ENCODE peak calls at places on chromosomes 4 and X, in seven cellular contexts. D, E, U, G, Q, J and F are unnamed samples.

GRCh38 chr4:40630335-40631021 is 814 bp upstream of the RBM47 start:
- DNase-seq in Q (peak), G (no peak), E (no peak), D (peak), J (peak), U (no peak), F (no peak)

GRCh38 chr4:158754385-158755180 is 14.2 kb upstream of the FNIP2 start:
- DNase-seq in U (no peak), G (no peak), D (no peak), Q (no peak), E (no peak), J (no peak), F (no peak)

GRCh38 chrX:65451663-65452062 is 82.9 kb downstream of the LAS1L start:
- DNase-seq in Q (peak), E (peak), D (no peak), J (no peak), U (no peak), G (no peak), F (peak)

GRCh38 chrX:129738466-129739308 is at the start of gene XPNPEP2:
- DNase-seq in G (no peak), E (no peak), U (no peak), J (no peak), Q (peak), D (no peak), F (peak)

GRCh38 chrX:19303216-19303880 is 40.4 kb upstream of the PDHA1 start:
- DNase-seq in J (peak), U (no peak), D (no peak), G (no peak), Q (no peak), E (no peak), F (peak)

GRCh38 chr4:137510866-137511265 is 21.4 kb downstream of the PCDH18 start:
- DNase-seq in J (no peak), G (no peak), U (no peak), D (no peak), Q (no peak), E (no peak), F (peak)

GRCh38 chr4:3347871-3348270 is 55.0 kb downstream of the RGS12 start:
- DNase-seq in G (no peak), E (no peak), U (no peak), D (no peak), J (no peak), Q (no peak), F (no peak)

GRCh38 chrX:41082783-41083182 is 2.5 kb upstream of the USP9X start:
- DNase-seq in J (no peak), U (no peak), E (no peak), D (no peak), Q (no peak), G (no peak), F (no peak)

GRCh38 chr4:61520688-61521160 is 320.6 kb downstream of the ADGRL3 start:
- DNase-seq in G (no peak), E (no peak), U (no peak), Q (no peak), D (no peak), J (no peak), F (no peak)

GRCh38 chrX:46620505-46620904 is 46.9 kb downstream of the CHST7 start:
- DNase-seq in D (no peak), U (no peak), Q (no peak), E (no peak), J (no peak), G (no peak), F (no peak)

GRCh38 chr4:5812506-5813229 is 80.2 kb downstream of the CRMP1 start:
- DNase-seq in G (no peak), Q (peak), D (no peak), E (peak), J (no peak), U (no peak), F (peak)

GRCh38 chr4:183968502-183968901 is 63.4 kb downstream of the STOX2 start:
- DNase-seq in Q (peak), D (no peak), U (no peak), E (no peak), J (no peak), G (no peak), F (no peak)

GRCh38 chr4:183968931-183969330 is 63.8 kb downstream of the STOX2 start:
- DNase-seq in Q (no peak), E (no peak), D (no peak), U (no peak), J (no peak), G (no peak), F (no peak)

GRCh38 chr4:183969596-183969995 is 64.5 kb downstream of the STOX2 start:
- DNase-seq in J (no peak), D (no peak), G (no peak), U (no peak), E (no peak), Q (no peak), F (no peak)

GRCh38 chr4:183962413-183962812 is 57.3 kb downstream of the STOX2 start:
- DNase-seq in U (no peak), J (no peak), E (no peak), G (no peak), Q (no peak), D (no peak), F (no peak)

GRCh38 chr4:183966371-183966770 is 61.3 kb downstream of the STOX2 start:
- DNase-seq in U (no peak), E (no peak), D (no peak), G (no peak), J (no peak), Q (no peak), F (no peak)
- H3K27ac ChIP-seq in U (no peak), E (no peak), D (no peak), G (no peak), J (no peak), Q (no peak), F (no peak)

DNA sequence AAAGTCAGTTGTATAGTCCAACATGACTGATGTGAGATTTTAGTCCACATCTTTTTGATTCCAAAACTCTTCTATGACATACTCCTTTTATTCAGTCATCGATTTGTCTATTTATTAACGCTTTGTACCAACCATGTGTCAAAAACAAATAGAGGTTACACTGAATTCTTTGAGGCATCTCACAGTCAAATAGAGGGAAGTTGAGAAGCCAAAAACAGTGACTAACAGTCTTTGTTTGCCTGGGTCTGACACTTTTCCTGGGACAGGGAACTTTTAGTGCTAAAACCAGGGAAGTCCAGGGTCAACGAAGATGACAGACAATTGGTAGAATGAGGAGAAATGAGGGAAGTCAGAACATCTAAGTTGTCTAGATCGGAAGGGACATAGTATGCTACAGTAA is 169.9 kb upstream of the HS3ST1 start:
- DNase-seq in Q (no peak), U (no peak), E (no peak), J (no peak), D (no peak), G (no peak), F (no peak)
- H3K27ac ChIP-seq in Q (no peak), U (no peak), E (no peak), J (no peak), D (no peak), G (no peak), F (no peak)

DNA sequence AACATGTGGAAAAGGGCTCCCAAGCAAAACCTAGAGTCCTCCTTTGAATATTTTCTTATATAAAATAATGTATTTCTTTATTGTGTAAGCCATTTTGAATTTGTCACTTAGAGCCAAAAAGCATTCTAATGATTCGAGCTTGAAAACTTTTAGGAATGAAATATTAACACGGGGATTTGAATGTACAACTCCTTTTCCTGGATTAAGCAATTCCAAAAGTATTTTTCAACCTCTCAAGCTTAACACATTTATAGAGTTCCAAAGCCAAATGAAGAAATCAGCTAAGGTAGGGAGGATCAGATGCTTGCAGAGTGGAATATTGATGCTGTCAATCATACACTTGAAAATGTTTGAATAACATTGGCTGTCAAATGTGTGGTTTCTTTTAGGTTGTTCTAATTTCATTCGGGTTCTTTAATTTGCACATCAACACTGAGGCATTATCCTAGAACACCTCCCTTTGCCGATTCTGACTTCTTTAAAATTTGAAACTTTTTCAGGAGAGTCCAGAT is 67.2 kb upstream of the ETNPPL start:
- DNase-seq in J (no peak), E (no peak), Q (no peak), U (no peak), D (no peak), G (no peak), F (no peak)
- H3K27ac ChIP-seq in J (no peak), E (no peak), Q (no peak), U (no peak), D (no peak), G (no peak), F (no peak)

GRCh38 chr4:26235500-26235899 is 85.3 kb upstream of the RBPJ start:
- DNase-seq in J (peak), Q (no peak), U (peak), G (peak), E (no peak), D (no peak), F (no peak)
- H3K27ac ChIP-seq in J (no peak), Q (no peak), U (peak), G (no peak), E (no peak), D (no peak), F (no peak)

GRCh38 chrX:107826286-107827136 is 845 bp downstream of the MID2 start:
- DNase-seq in J (peak), E (peak), D (peak), U (no peak), G (peak), Q (peak), F (peak)
- H3K27ac ChIP-seq in J (peak), E (peak), D (peak), U (peak), G (peak), Q (no peak), F (no peak)

GRCh38 chr4:53474178-53474577 is 96.7 kb downstream of the FIP1L1 start:
- DNase-seq in E (no peak), J (no peak), Q (no peak), G (no peak), D (no peak), U (no peak), F (no peak)

GRCh38 chr4:53477038-53477565 is 99.7 kb downstream of the FIP1L1 start:
- DNase-seq in Q (peak), E (no peak), G (no peak), U (no peak), J (no peak), D (no peak), F (no peak)

GRCh38 chr4:53478671-53479456 is 101.4 kb downstream of the FIP1L1 start:
- DNase-seq in E (no peak), D (no peak), U (no peak), J (no peak), G (no peak), Q (no peak), F (no peak)

GRCh38 chr4:53477666-53478065 is 100.2 kb downstream of the FIP1L1 start:
- DNase-seq in Q (no peak), G (no peak), U (no peak), J (no peak), D (no peak), E (no peak), F (no peak)

GRCh38 chr4:53476232-53477037 is 99.0 kb downstream of the FIP1L1 start:
- DNase-seq in Q (no peak), D (no peak), U (no peak), E (no peak), J (no peak), G (peak), F (no peak)
- H3K27ac ChIP-seq in Q (no peak), D (no peak), U (no peak), E (no peak), J (no peak), G (no peak), F (no peak)